ENCODE peak calls at places on chromosomes 5 and 9, in seven cellular contexts. One of them, this sample, is unnamed.

GRCh38 chr5:181217111-181217804 is 5.8 kb upstream of the TRIM41 start:
- DNase-seq in kidney tubule cell: peak
- DNase-seq in fibroblast of pulmonary artery: peak
- DNase-seq in stimulated activated CD4-positive, alpha-beta T cell treated with anti-CD3 and anti-CD28 coated beads, Interleukin-4, amount 100 ng/mL, for 24 hours: peak
- DNase-seq in NT2/D1: no peak
- DNase-seq in NAMALWA: peak
- DNase-seq in neural crest cell: peak
- DNase-seq in this sample: peak

GRCh38 chr5:125470503-125470902 is 724.1 kb upstream of the ZNF608 start:
- DNase-seq in kidney tubule cell: no peak
- DNase-seq in fibroblast of pulmonary artery: no peak
- DNase-seq in stimulated activated CD4-positive, alpha-beta T cell treated with anti-CD3 and anti-CD28 coated beads, Interleukin-4, amount 100 ng/mL, for 24 hours: no peak
- DNase-seq in NT2/D1: no peak
- DNase-seq in NAMALWA: no peak
- DNase-seq in neural crest cell: no peak
- DNase-seq in this sample: no peak

GRCh38 chr5:134527961-134528424 is 2.5 kb downstream of the JADE2 start:
- DNase-seq in kidney tubule cell: no peak
- DNase-seq in fibroblast of pulmonary artery: no peak
- DNase-seq in stimulated activated CD4-positive, alpha-beta T cell treated with anti-CD3 and anti-CD28 coated beads, Interleukin-4, amount 100 ng/mL, for 24 hours: no peak
- DNase-seq in NT2/D1: no peak
- DNase-seq in NAMALWA: no peak
- DNase-seq in neural crest cell: no peak
- DNase-seq in this sample: no peak

GRCh38 chr9:89863837-89864236 is 259.0 kb downstream of the GADD45G start:
- DNase-seq in kidney tubule cell: no peak
- DNase-seq in fibroblast of pulmonary artery: no peak
- DNase-seq in stimulated activated CD4-positive, alpha-beta T cell treated with anti-CD3 and anti-CD28 coated beads, Interleukin-4, amount 100 ng/mL, for 24 hours: no peak
- DNase-seq in NT2/D1: no peak
- DNase-seq in NAMALWA: no peak
- DNase-seq in neural crest cell: no peak
- DNase-seq in this sample: no peak

GRCh38 chr5:139137703-139138102 is 60.5 kb downstream of the SIL1 start:
- DNase-seq in kidney tubule cell: peak
- DNase-seq in fibroblast of pulmonary artery: peak
- DNase-seq in stimulated activated CD4-positive, alpha-beta T cell treated with anti-CD3 and anti-CD28 coated beads, Interleukin-4, amount 100 ng/mL, for 24 hours: no peak
- DNase-seq in NT2/D1: no peak
- DNase-seq in NAMALWA: peak
- DNase-seq in neural crest cell: no peak
- DNase-seq in this sample: no peak

GRCh38 chr5:127970081-127970480 is 113.5 kb upstream of the SLC12A2 start:
- DNase-seq in kidney tubule cell: peak
- DNase-seq in fibroblast of pulmonary artery: no peak
- DNase-seq in stimulated activated CD4-positive, alpha-beta T cell treated with anti-CD3 and anti-CD28 coated beads, Interleukin-4, amount 100 ng/mL, for 24 hours: no peak
- DNase-seq in NT2/D1: no peak
- DNase-seq in NAMALWA: no peak
- DNase-seq in neural crest cell: no peak
- DNase-seq in this sample: no peak

GRCh38 chr9:94086468-94086867 is 2.2 kb downstream of the PTPDC1 start:
- DNase-seq in kidney tubule cell: peak
- DNase-seq in fibroblast of pulmonary artery: peak
- DNase-seq in stimulated activated CD4-positive, alpha-beta T cell treated with anti-CD3 and anti-CD28 coated beads, Interleukin-4, amount 100 ng/mL, for 24 hours: no peak
- DNase-seq in NT2/D1: no peak
- DNase-seq in NAMALWA: no peak
- DNase-seq in neural crest cell: no peak
- DNase-seq in this sample: no peak

GRCh38 chr5:123752576-123752975 is 240.6 kb downstream of the CSNK1G3 start:
- DNase-seq in kidney tubule cell: peak
- DNase-seq in fibroblast of pulmonary artery: peak
- DNase-seq in stimulated activated CD4-positive, alpha-beta T cell treated with anti-CD3 and anti-CD28 coated beads, Interleukin-4, amount 100 ng/mL, for 24 hours: no peak
- DNase-seq in NT2/D1: no peak
- DNase-seq in NAMALWA: no peak
- DNase-seq in neural crest cell: no peak
- DNase-seq in this sample: no peak

GRCh38 chr5:142896325-142897007 is 126.3 kb downstream of the ARHGAP26 start:
- DNase-seq in kidney tubule cell: no peak
- DNase-seq in fibroblast of pulmonary artery: no peak
- DNase-seq in stimulated activated CD4-positive, alpha-beta T cell treated with anti-CD3 and anti-CD28 coated beads, Interleukin-4, amount 100 ng/mL, for 24 hours: no peak
- DNase-seq in NT2/D1: peak
- DNase-seq in NAMALWA: no peak
- DNase-seq in neural crest cell: no peak
- DNase-seq in this sample: no peak

GRCh38 chr5:37494756-37495155 is 115.6 kb downstream of the WDR70 start:
- DNase-seq in kidney tubule cell: no peak
- DNase-seq in fibroblast of pulmonary artery: no peak
- DNase-seq in stimulated activated CD4-positive, alpha-beta T cell treated with anti-CD3 and anti-CD28 coated beads, Interleukin-4, amount 100 ng/mL, for 24 hours: no peak
- DNase-seq in NT2/D1: no peak
- DNase-seq in NAMALWA: no peak
- DNase-seq in neural crest cell: no peak
- DNase-seq in this sample: no peak

GRCh38 chr9:92535940-92536850 is at the start of gene ECM2:
- DNase-seq in kidney tubule cell: no peak
- DNase-seq in fibroblast of pulmonary artery: peak
- DNase-seq in stimulated activated CD4-positive, alpha-beta T cell treated with anti-CD3 and anti-CD28 coated beads, Interleukin-4, amount 100 ng/mL, for 24 hours: no peak
- DNase-seq in NT2/D1: no peak
- DNase-seq in NAMALWA: no peak
- DNase-seq in neural crest cell: no peak
- DNase-seq in this sample: no peak

GRCh38 chr5:180792287-180792964 is 10.2 kb downstream of the MGAT1 start:
- DNase-seq in kidney tubule cell: no peak
- DNase-seq in fibroblast of pulmonary artery: no peak
- DNase-seq in stimulated activated CD4-positive, alpha-beta T cell treated with anti-CD3 and anti-CD28 coated beads, Interleukin-4, amount 100 ng/mL, for 24 hours: no peak
- DNase-seq in NT2/D1: no peak
- DNase-seq in NAMALWA: no peak
- DNase-seq in neural crest cell: no peak
- DNase-seq in this sample: no peak

GRCh38 chr9:105673850-105674387 is 11.7 kb downstream of the TAL2 start:
- DNase-seq in kidney tubule cell: no peak
- DNase-seq in fibroblast of pulmonary artery: no peak
- DNase-seq in stimulated activated CD4-positive, alpha-beta T cell treated with anti-CD3 and anti-CD28 coated beads, Interleukin-4, amount 100 ng/mL, for 24 hours: no peak
- DNase-seq in NT2/D1: no peak
- DNase-seq in NAMALWA: no peak
- DNase-seq in neural crest cell: no peak
- DNase-seq in this sample: no peak

GRCh38 chr9:121463026-121463827 is 36.4 kb downstream of the GGTA1 start:
- DNase-seq in kidney tubule cell: no peak
- DNase-seq in fibroblast of pulmonary artery: peak
- DNase-seq in stimulated activated CD4-positive, alpha-beta T cell treated with anti-CD3 and anti-CD28 coated beads, Interleukin-4, amount 100 ng/mL, for 24 hours: peak
- DNase-seq in NT2/D1: peak
- DNase-seq in NAMALWA: peak
- DNase-seq in neural crest cell: peak
- DNase-seq in this sample: peak